ENCODE peak calls at places on chromosomes 16 and 17, in seven cellular contexts. A is stomach; D is Peyer's patch; E is PC-3; R is CD8-positive, alpha-beta T cell; F is AG04450; I is pancreas. S is an unnamed sample.

GRCh38 chr16:57115504-57116182 is 23.3 kb downstream of the CPNE2 start:
- DNase-seq in A (no peak), D (no peak), E (no peak), R (no peak), F (no peak), I (no peak), S (peak; percentile 70)

GRCh38 chr17:34638526-34639260 is 59.3 kb downstream of the TMEM132E start:
- DNase-seq in A (no peak), D (no peak), E (no peak), R (no peak), F (no peak), I (no peak), S (no peak)

GRCh38 chr17:16933317-16934132 is 38.4 kb downstream of the TNFRSF13B start:
- DNase-seq in A (no peak), D (no peak), E (peak; percentile 22), R (no peak), F (no peak), I (no peak), S (peak; percentile 29)

GRCh38 chr16:48272837-48273421 is 25.6 kb upstream of the ABCC11 start:
- DNase-seq in A (no peak), D (no peak), E (no peak), R (no peak), F (no peak), I (no peak), S (no peak)

GRCh38 chr17:56914641-56915263 is 903 bp upstream of the TRIM25 start:
- DNase-seq in A (no peak), D (no peak), E (peak; percentile 45), R (no peak), F (no peak), I (no peak), S (no peak)

GRCh38 chr17:67359960-67360817 is 6.2 kb downstream of the PSMD12 start:
- DNase-seq in A (no peak), D (no peak), E (peak; percentile 55), R (no peak), F (no peak), I (no peak), S (no peak)

GRCh38 chr16:54118846-54119245 is 167.7 kb downstream of the IRX3 start:
- DNase-seq in A (no peak), D (no peak), E (no peak), R (no peak), F (no peak), I (no peak), S (no peak)

GRCh38 chr17:63950940-63951907 is 19.1 kb upstream of the CD79B start:
- DNase-seq in A (peak; percentile 71), D (peak; percentile 85), E (peak; percentile 82), R (no peak), F (no peak), I (peak; percentile 69), S (no peak)

GRCh38 chr16:69839798-69840409 is 77.8 kb downstream of the WWP2 start:
- DNase-seq in A (peak; percentile 76), D (no peak), E (no peak), R (no peak), F (no peak), I (peak; percentile 74), S (no peak)

GRCh38 chr17:44197980-44198720 is 1.5 kb downstream of the ATXN7L3 start:
- DNase-seq in A (no peak), D (peak; percentile 54), E (peak; percentile 64), R (no peak), F (no peak), I (peak; percentile 37), S (no peak)

GRCh38 chr17:73030995-73031394 is 61.5 kb downstream of the SLC39A11 start:
- DNase-seq in A (no peak), D (no peak), E (no peak), R (no peak), F (no peak), I (no peak), S (no peak)

GRCh38 chr17:18248300-18248731 is 10.2 kb downstream of the FLII start:
- DNase-seq in A (peak; percentile 67), D (peak; percentile 45), E (peak; percentile 75), R (peak; percentile 44), F (peak; percentile 44), I (no peak), S (no peak)

GRCh38 chr17:29140051-29140582 is 40.1 kb downstream of the MYO18A start:
- DNase-seq in A (peak; percentile 88), D (peak; percentile 90), E (peak; percentile 15), R (peak; percentile 50), F (no peak), I (peak; percentile 87), S (peak; percentile 85)

GRCh38 chr17:35448214-35448898 is at the start of gene SLFN13:
- DNase-seq in A (peak; percentile 87), D (peak; percentile 87), E (peak; percentile 68), R (peak; percentile 58), F (no peak), I (peak; percentile 74), S (peak; percentile 78)

GRCh38 chr17:74271902-74272563 is 2.0 kb upstream of the DNAI2 start:
- DNase-seq in A (no peak), D (no peak), E (no peak), R (no peak), F (no peak), I (no peak), S (no peak)

GRCh38 chr16:89330177-89330856 is 112.8 kb downstream of the ZNF778 start:
- DNase-seq in A (peak; percentile 66), D (no peak), E (peak; percentile 94), R (no peak), F (no peak), I (peak; percentile 73), S (peak; percentile 54)

GRCh38 chr16:65663774-65664173 is 541.9 kb upstream of the CDH11 start:
- DNase-seq in A (no peak), D (no peak), E (peak; percentile 16), R (no peak), F (no peak), I (no peak), S (no peak)

GRCh38 chr17:77214743-77215142 is 74.0 kb downstream of the SEC14L1 start:
- DNase-seq in A (peak; percentile 51), D (no peak), E (peak; percentile 67), R (no peak), F (no peak), I (no peak), S (no peak)

GRCh38 chr16:89047331-89048086 is 46.1 kb upstream of the ACSF3 start:
- DNase-seq in A (no peak), D (no peak), E (no peak), R (no peak), F (no peak), I (peak; percentile 3), S (peak; percentile 3)

GRCh38 chr17:12896386-12896785 is 107.1 kb downstream of the ARHGAP44 start:
- DNase-seq in A (no peak), D (no peak), E (no peak), R (no peak), F (no peak), I (no peak), S (no peak)

GRCh38 chr16:81448154-81449131 is 3.8 kb downstream of the CMIP start:
- DNase-seq in A (peak; percentile 73), D (no peak), E (peak; percentile 32), R (no peak), F (no peak), I (peak; percentile 67), S (peak; percentile 95)

GRCh38 chr17:10792156-10792555 is 11.7 kb downstream of the TMEM238L start:
- DNase-seq in A (peak; percentile 85), D (no peak), E (no peak), R (no peak), F (no peak), I (no peak), S (no peak)

GRCh38 chr17:60743812-60744211 is 66.2 kb downstream of the BCAS3 start:
- DNase-seq in A (no peak), D (no peak), E (peak; percentile 86), R (no peak), F (peak; percentile 10), I (no peak), S (no peak)

GRCh38 chr17:21042434-21043295 is at the start of gene USP22:
- DNase-seq in A (peak; percentile 31), D (peak; percentile 96), E (no peak), R (no peak), F (no peak), I (no peak), S (no peak)

GRCh38 chr16:2365895-2366294 is 25.4 kb upstream of the ABCA3 start:
- DNase-seq in A (no peak), D (no peak), E (no peak), R (no peak), F (peak; percentile 18), I (no peak), S (no peak)

GRCh38 chr17:83019376-83019775 is 60.0 kb upstream of the METRNL start:
- DNase-seq in A (no peak), D (no peak), E (no peak), R (no peak), F (no peak), I (no peak), S (no peak)

GRCh38 chr17:77191266-77191665 is 50.5 kb downstream of the SEC14L1 start:
- DNase-seq in A (no peak), D (no peak), E (no peak), R (no peak), F (no peak), I (no peak), S (no peak)

DNA sequence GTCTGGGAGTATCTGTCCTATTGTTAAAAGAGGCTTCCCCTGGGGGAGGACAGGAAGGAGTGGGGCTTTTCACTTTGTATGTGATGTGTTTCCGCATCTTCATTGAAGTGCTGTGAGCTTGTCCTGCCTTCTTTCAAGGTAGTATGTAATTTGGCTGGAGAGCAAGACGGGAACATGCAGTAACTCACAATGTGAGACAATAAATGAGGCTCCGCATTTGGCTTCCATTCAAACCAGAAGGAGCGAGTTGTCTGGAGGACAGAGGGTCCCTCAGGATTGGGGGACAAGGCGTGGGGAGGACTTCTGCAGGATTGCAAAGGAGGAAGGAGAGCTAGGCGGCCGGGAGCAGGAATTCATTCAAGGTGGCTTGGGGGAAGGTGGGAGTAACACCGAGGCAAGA is 203.5 kb downstream of the RBFOX3 start:
- DNase-seq in A (no peak), D (no peak), E (no peak), R (no peak), F (no peak), I (no peak), S (no peak)
- H3K27ac ChIP-seq in A (no peak overlapping the region), D (no peak overlapping the region), E (no peak overlapping the region), R (no peak overlapping the region), F (no peak overlapping the region), I (no peak overlapping the region), S (no peak overlapping the region)

GRCh38 chr16:4232541-4233386 is 9.1 kb downstream of the SRL start:
- DNase-seq in A (no peak), D (no peak), E (no peak), R (no peak), F (no peak), I (no peak), S (no peak)
- TF ChIP-seq CTCF in A (no peak), D (no peak), E (no peak), R (no peak), F (no peak), I (no peak), S (no peak)

DNA sequence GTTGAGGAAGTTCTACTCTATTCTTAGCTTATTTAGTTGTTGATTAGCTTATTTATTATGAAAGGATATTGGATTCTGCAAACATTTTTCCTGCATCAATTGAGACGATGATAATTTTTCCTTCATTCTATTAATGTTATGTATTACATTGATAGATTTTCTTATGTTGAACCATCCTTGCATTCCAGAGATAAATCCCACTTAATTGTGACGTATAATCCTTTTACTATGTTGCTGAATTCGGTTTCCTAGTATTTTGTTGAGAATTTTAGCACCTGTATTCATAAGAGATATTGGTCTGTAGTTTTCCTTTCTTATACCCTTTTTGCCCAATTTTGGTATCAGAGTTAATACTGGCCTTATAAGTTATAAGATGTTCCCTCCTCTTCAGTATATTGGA is 47.6 kb upstream of the BRD7 start:
- DNase-seq in A (no peak), D (no peak), E (no peak), R (no peak), F (no peak), I (no peak), S (no peak)
- H3K9me3 ChIP-seq in A (peaks cover 32% of the 10 kb centered on the region), D (no peaks in the 10 kb centered on the region), E (peaks cover 15% of the 10 kb centered on the region), R (peaks cover 4% of the 10 kb centered on the region), F (no peaks in the 10 kb centered on the region), I (no peaks in the 10 kb centered on the region), S (no peaks in the 10 kb centered on the region)

GRCh38 chr17:81662002-81662401 is 4.4 kb downstream of the OXLD1 start:
- DNase-seq in A (no peak), D (no peak), E (no peak), R (no peak), F (no peak), I (no peak), S (no peak)
- H3K27ac ChIP-seq in A (no peak overlapping the region), D (no peak overlapping the region), E (no peak overlapping the region), R (no peak overlapping the region), F (no peak overlapping the region), I (no peak overlapping the region), S (no peak overlapping the region)

S was measured in right lobe of liver.